ENCODE peak calls at places on chromosomes 7 and 10, in eight cellular contexts. T, D, M, V, B, G, Q and H are unnamed samples.

GRCh38 chr10:1044146-1044545 is 4.8 kb downstream of the IDI1 start:
- DNase-seq in M (no peak), T (no peak), V (no peak), G (no peak), B (no peak), Q (no peak), D (no peak), H (no peak)

GRCh38 chr10:72250666-72251065 is 23.1 kb upstream of the DDIT4 start:
- DNase-seq in D (peak; percentile 65), T (no peak), V (peak; percentile 57), M (no peak), G (peak; percentile 86), Q (no peak), B (peak; percentile 90), H (no peak)

GRCh38 chr7:27145167-27145883 is 1.8 kb upstream of the HOXA5 start:
- DNase-seq in M (no peak), G (no peak), B (no peak), Q (no peak), T (no peak), V (no peak), D (no peak), H (no peak)

GRCh38 chr10:97851341-97852001 is 1.8 kb downstream of the GOLGA7B start:
- DNase-seq in G (no peak), M (peak; percentile 57), D (no peak), Q (no peak), T (no peak), B (no peak), V (no peak), H (no peak)

GRCh38 chr7:1244701-1245526 is 12.2 kb downstream of the UNCX start:
- DNase-seq in M (no peak), D (no peak), G (no peak), V (no peak), B (no peak), T (no peak), Q (no peak), H (no peak)

GRCh38 chr7:47942132-47942531 is 6.1 kb downstream of the PKD1L1 start:
- DNase-seq in B (peak; percentile 60), G (peak; percentile 36), T (no peak), D (no peak), Q (no peak), M (no peak), V (no peak), H (no peak)

GRCh38 chr7:25779002-25779546 is 372.9 kb upstream of the NFE2L3 start:
- DNase-seq in M (no peak), D (no peak), Q (no peak), B (no peak), G (no peak), V (no peak), T (no peak), H (no peak)

GRCh38 chr10:84340187-84340586 is 11.8 kb downstream of the CCSER2 start:
- DNase-seq in Q (no peak), M (no peak), D (no peak), B (no peak), T (no peak), V (no peak), G (no peak), H (no peak)

GRCh38 chr10:76456190-76456589 is 1024.8 kb downstream of the LRMDA start:
- DNase-seq in G (no peak), B (peak; percentile 75), V (no peak), Q (no peak), M (no peak), D (no peak), T (no peak), H (no peak)

GRCh38 chr10:62554632-62555199 is 180.5 kb downstream of the ZNF365 start:
- DNase-seq in V (peak; percentile 56), G (peak; percentile 29), M (peak; percentile 34), B (peak; percentile 71), Q (peak; percentile 22), D (no peak), T (no peak), H (no peak)

GRCh38 chr7:44320141-44320540 is 5.3 kb downstream of the CAMK2B start:
- DNase-seq in D (no peak), M (no peak), G (no peak), V (no peak), B (no peak), Q (no peak), T (no peak), H (no peak)

GRCh38 chr7:12965767-12966166 is 278.3 kb downstream of the ARL4A start:
- DNase-seq in V (no peak), Q (no peak), D (no peak), B (no peak), G (no peak), T (no peak), M (no peak), H (no peak)

GRCh38 chr10:21810582-21811244 is 192.8 kb downstream of the DNAJC1 start:
- DNase-seq in G (peak; percentile 23), M (no peak), Q (no peak), D (no peak), T (no peak), V (no peak), B (no peak), H (no peak)

GRCh38 chr7:17599733-17600685 is 301.6 kb downstream of the AHR start:
- DNase-seq in M (no peak), T (peak; percentile 49), Q (no peak), G (peak; percentile 99), D (no peak), B (peak; percentile 94), V (no peak), H (no peak)

GRCh38 chr10:49324711-49325110 is 25.7 kb downstream of the C10orf71 start:
- DNase-seq in B (peak; percentile 3), M (no peak), Q (no peak), G (no peak), V (no peak), D (no peak), T (no peak), H (no peak)

GRCh38 chr7:26490631-26491624 is 199.3 kb downstream of the SNX10 start:
- DNase-seq in B (no peak), V (peak; percentile 72), M (no peak), Q (no peak), G (no peak), T (no peak), D (no peak), H (no peak)

GRCh38 chr7:27346531-27347260 is 104.1 kb downstream of the EVX1 start:
- DNase-seq in T (peak; percentile 82), B (peak; percentile 80), D (no peak), M (no peak), G (peak; percentile 73), V (peak; percentile 92), Q (peak; percentile 91), H (peak; percentile 62)

GRCh38 chr10:114043532-114044250 is at the start of gene ADRB1:
- DNase-seq in G (peak; percentile 22), D (peak; percentile 96), T (peak; percentile 86), V (peak; percentile 76), M (peak; percentile 53), B (no peak), Q (peak; percentile 93), H (peak; percentile 92)

GRCh38 chr10:96720422-96721206 is at the start of gene PIK3AP1:
- DNase-seq in D (peak; percentile 50), V (peak; percentile 57), B (peak; percentile 4), G (no peak), T (peak; percentile 56), M (peak; percentile 42), Q (peak; percentile 79), H (peak; percentile 52)

DNA sequence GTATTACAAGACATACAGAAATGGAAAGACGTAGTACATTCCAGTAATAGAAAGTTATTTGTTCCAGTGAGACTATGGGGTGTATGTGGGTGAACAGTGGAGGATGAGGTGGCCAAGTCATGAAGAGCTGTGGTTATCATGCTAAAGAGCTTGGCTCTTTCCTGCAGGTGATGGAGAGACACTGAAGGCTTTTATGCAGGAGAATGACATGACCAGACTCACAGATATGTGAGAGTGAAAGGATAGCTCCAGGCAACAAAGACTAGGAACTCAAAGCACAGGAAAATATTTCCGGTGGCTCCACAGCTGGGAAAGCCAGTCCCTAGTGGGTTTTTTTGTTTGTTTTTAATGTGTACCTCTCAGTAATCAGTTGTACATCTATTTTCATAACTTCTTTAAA is 133.5 kb downstream of the TSPAN12 start:
- DNase-seq in D (no peak), B (no peak), Q (no peak), V (no peak), T (no peak), G (no peak), M (no peak), H (no peak)
- H3K9me3 ChIP-seq in D (no peaks in the 10 kb centered on the region), B (no peaks in the 10 kb centered on the region), Q (no peaks in the 10 kb centered on the region), V (no peaks in the 10 kb centered on the region), T (no peaks in the 10 kb centered on the region), G (no peaks in the 10 kb centered on the region), M (no peaks in the 10 kb centered on the region), H (no peaks in the 10 kb centered on the region)

GRCh38 chr10:34719746-34720145 is 95.3 kb downstream of the PARD3 start:
- DNase-seq in B (no peak), T (no peak), V (no peak), Q (no peak), M (no peak), D (no peak), G (no peak), H (no peak)

GRCh38 chr10:34719336-34719735 is 95.8 kb downstream of the PARD3 start:
- DNase-seq in V (no peak), Q (no peak), M (no peak), G (no peak), T (no peak), B (no peak), D (no peak), H (no peak)

GRCh38 chr10:34723746-34724145 is 91.3 kb downstream of the PARD3 start:
- DNase-seq in M (no peak), V (peak; percentile 59), G (peak; percentile 42), D (no peak), Q (peak; percentile 39), B (peak; percentile 82), T (no peak), H (no peak)

GRCh38 chr10:34721201-34721840 is 93.8 kb downstream of the PARD3 start:
- DNase-seq in D (no peak), V (no peak), G (peak; percentile 79), T (no peak), Q (no peak), M (no peak), B (peak; percentile 65), H (no peak)

GRCh38 chr10:34722404-34722803 is 92.7 kb downstream of the PARD3 start:
- DNase-seq in M (no peak), B (no peak), Q (no peak), D (no peak), G (no peak), V (no peak), T (no peak), H (no peak)
- H3K4me1 ChIP-seq in M (no peaks in the 10 kb centered on the region), B (peaks cover 3% of the 10 kb centered on the region), Q (peaks cover 9% of the 10 kb centered on the region), D (peaks cover 68% of the 10 kb centered on the region), G (peaks cover 19% of the 10 kb centered on the region), V (peaks cover 8% of the 10 kb centered on the region), T (peaks cover 48% of the 10 kb centered on the region), H (peaks cover 10% of the 10 kb centered on the region)

DNA sequence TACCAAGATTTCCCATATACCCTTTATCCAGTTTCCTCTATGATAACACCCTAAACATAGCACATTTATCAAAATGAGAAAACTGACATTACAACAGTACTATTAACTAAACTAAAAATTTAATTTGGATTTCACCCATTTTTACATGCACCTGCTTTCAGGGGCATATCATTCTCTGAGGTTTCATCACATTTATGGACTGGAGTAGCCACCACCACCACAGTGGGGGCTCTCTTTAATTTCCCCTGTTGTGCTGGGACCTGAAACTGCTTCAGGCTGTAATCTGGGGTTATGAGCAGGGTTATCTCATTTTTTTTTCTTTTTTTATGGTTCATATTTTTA is 637.9 kb upstream of the DPP6 start:
- DNase-seq in T (no peak), B (no peak), M (no peak), D (no peak), V (no peak), Q (no peak), G (no peak), H (no peak)
- H3K9me3 ChIP-seq in T (no peaks in the 10 kb centered on the region), B (no peaks in the 10 kb centered on the region), M (no peaks in the 10 kb centered on the region), D (peaks cover 7% of the 10 kb centered on the region), V (no peaks in the 10 kb centered on the region), Q (no peaks in the 10 kb centered on the region), G (no peaks in the 10 kb centered on the region), H (peaks cover 3% of the 10 kb centered on the region)

GRCh38 chr10:125057158-125058001 is 103.0 kb downstream of the CTBP2 start:
- DNase-seq in B (peak; percentile 96), V (peak; percentile 57), Q (peak; percentile 72), G (peak; percentile 93), M (no peak), T (no peak), D (peak; percentile 61), H (peak; percentile 40)
- H3K4me1 ChIP-seq in B (peaks cover 58% of the 10 kb centered on the region), V (peaks cover 51% of the 10 kb centered on the region), Q (peaks cover 16% of the 10 kb centered on the region), G (peaks cover 57% of the 10 kb centered on the region), M (no peaks in the 10 kb centered on the region), T (peaks cover 20% of the 10 kb centered on the region), D (peaks cover 97% of the 10 kb centered on the region), H (peaks cover 30% of the 10 kb centered on the region)